ENCODE peak calls at places on chromosomes 2 and 18, in five cellular contexts. One of them, this sample, is unnamed.

GRCh38 chr2:174787485-174788205 is 23.4 kb upstream of the CHRNA1 start:
- DNase-seq in EL: peak
- DNase-seq in ACHN: peak
- DNase-seq in non-pigmented ciliary epithelial cell: peak
- DNase-seq in stimulated activated CD8-positive, alpha-beta memory T cell treated with anti-CD3 and anti-CD28 coated beads, Interleukin-4, amount 100 ng/mL, for 4 hours: no peak
- DNase-seq in this sample: peak

GRCh38 chr2:215771241-215771640 is 242.1 kb downstream of the MREG start:
- DNase-seq in ACHN: no peak
- DNase-seq in stimulated activated CD8-positive, alpha-beta memory T cell treated with anti-CD3 and anti-CD28 coated beads, Interleukin-4, amount 100 ng/mL, for 4 hours: no peak
- DNase-seq in EL: no peak
- DNase-seq in non-pigmented ciliary epithelial cell: no peak
- DNase-seq in this sample: no peak

GRCh38 chr2:172328103-172328835 is 99.1 kb upstream of the ITGA6 start:
- DNase-seq in ACHN: no peak
- DNase-seq in EL: no peak
- DNase-seq in non-pigmented ciliary epithelial cell: no peak
- DNase-seq in stimulated activated CD8-positive, alpha-beta memory T cell treated with anti-CD3 and anti-CD28 coated beads, Interleukin-4, amount 100 ng/mL, for 4 hours: no peak
- DNase-seq in this sample: no peak

GRCh38 chr2:235461763-235462414 is 32.0 kb upstream of the AGAP1 start:
- DNase-seq in stimulated activated CD8-positive, alpha-beta memory T cell treated with anti-CD3 and anti-CD28 coated beads, Interleukin-4, amount 100 ng/mL, for 4 hours: no peak
- DNase-seq in non-pigmented ciliary epithelial cell: no peak
- DNase-seq in ACHN: no peak
- DNase-seq in EL: no peak
- DNase-seq in this sample: no peak

GRCh38 chr2:28356095-28356911 is 36.4 kb upstream of the FOSL2 start:
- DNase-seq in ACHN: no peak
- DNase-seq in EL: peak
- DNase-seq in non-pigmented ciliary epithelial cell: no peak
- DNase-seq in stimulated activated CD8-positive, alpha-beta memory T cell treated with anti-CD3 and anti-CD28 coated beads, Interleukin-4, amount 100 ng/mL, for 4 hours: no peak
- DNase-seq in this sample: peak

GRCh38 chr2:31674446-31674845 is 93.7 kb upstream of the SRD5A2 start:
- DNase-seq in ACHN: no peak
- DNase-seq in EL: no peak
- DNase-seq in stimulated activated CD8-positive, alpha-beta memory T cell treated with anti-CD3 and anti-CD28 coated beads, Interleukin-4, amount 100 ng/mL, for 4 hours: no peak
- DNase-seq in non-pigmented ciliary epithelial cell: no peak
- DNase-seq in this sample: no peak

GRCh38 chr2:20578895-20579825 is 71.7 kb downstream of the HS1BP3 start:
- DNase-seq in EL: peak
- DNase-seq in non-pigmented ciliary epithelial cell: peak
- DNase-seq in stimulated activated CD8-positive, alpha-beta memory T cell treated with anti-CD3 and anti-CD28 coated beads, Interleukin-4, amount 100 ng/mL, for 4 hours: no peak
- DNase-seq in ACHN: peak
- DNase-seq in this sample: peak

GRCh38 chr2:239765911-239766310 is 259.2 kb downstream of the NDUFA10 start:
- DNase-seq in ACHN: no peak
- DNase-seq in stimulated activated CD8-positive, alpha-beta memory T cell treated with anti-CD3 and anti-CD28 coated beads, Interleukin-4, amount 100 ng/mL, for 4 hours: no peak
- DNase-seq in EL: no peak
- DNase-seq in non-pigmented ciliary epithelial cell: no peak
- DNase-seq in this sample: no peak

GRCh38 chr18:35289293-35290069 is 548 bp downstream of the ZSCAN30 start:
- DNase-seq in stimulated activated CD8-positive, alpha-beta memory T cell treated with anti-CD3 and anti-CD28 coated beads, Interleukin-4, amount 100 ng/mL, for 4 hours: no peak
- DNase-seq in ACHN: peak
- DNase-seq in EL: peak
- DNase-seq in non-pigmented ciliary epithelial cell: no peak
- DNase-seq in this sample: no peak

GRCh38 chr2:53970095-53970897 is 497 bp downstream of the PSME4 start:
- DNase-seq in EL: peak
- DNase-seq in stimulated activated CD8-positive, alpha-beta memory T cell treated with anti-CD3 and anti-CD28 coated beads, Interleukin-4, amount 100 ng/mL, for 4 hours: no peak
- DNase-seq in non-pigmented ciliary epithelial cell: no peak
- DNase-seq in ACHN: peak
- DNase-seq in this sample: peak

GRCh38 chr2:200235533-200235932 is 71.0 kb upstream of the SPATS2L start:
- DNase-seq in non-pigmented ciliary epithelial cell: no peak
- DNase-seq in ACHN: no peak
- DNase-seq in stimulated activated CD8-positive, alpha-beta memory T cell treated with anti-CD3 and anti-CD28 coated beads, Interleukin-4, amount 100 ng/mL, for 4 hours: no peak
- DNase-seq in EL: no peak
- DNase-seq in this sample: no peak

GRCh38 chr2:145652546-145652945 is 1132.6 kb upstream of the ZEB2 start:
- DNase-seq in stimulated activated CD8-positive, alpha-beta memory T cell treated with anti-CD3 and anti-CD28 coated beads, Interleukin-4, amount 100 ng/mL, for 4 hours: no peak
- DNase-seq in ACHN: no peak
- DNase-seq in EL: no peak
- DNase-seq in non-pigmented ciliary epithelial cell: no peak
- DNase-seq in this sample: no peak

GRCh38 chr2:177161741-177162440 is 50.7 kb upstream of the HNRNPA3 start:
- DNase-seq in ACHN: peak
- DNase-seq in non-pigmented ciliary epithelial cell: no peak
- DNase-seq in EL: peak
- DNase-seq in stimulated activated CD8-positive, alpha-beta memory T cell treated with anti-CD3 and anti-CD28 coated beads, Interleukin-4, amount 100 ng/mL, for 4 hours: no peak
- DNase-seq in this sample: peak

GRCh38 chr2:59073257-59073656 is 832.1 kb upstream of the FANCL start:
- DNase-seq in ACHN: no peak
- DNase-seq in non-pigmented ciliary epithelial cell: no peak
- DNase-seq in stimulated activated CD8-positive, alpha-beta memory T cell treated with anti-CD3 and anti-CD28 coated beads, Interleukin-4, amount 100 ng/mL, for 4 hours: no peak
- DNase-seq in EL: no peak
- DNase-seq in this sample: no peak

GRCh38 chr2:108215794-108216211 is 24.0 kb upstream of the SULT1C3 start:
- DNase-seq in EL: peak
- DNase-seq in non-pigmented ciliary epithelial cell: no peak
- DNase-seq in stimulated activated CD8-positive, alpha-beta memory T cell treated with anti-CD3 and anti-CD28 coated beads, Interleukin-4, amount 100 ng/mL, for 4 hours: no peak
- DNase-seq in ACHN: peak
- DNase-seq in this sample: peak

GRCh38 chr2:191804711-191805230 is 42.1 kb downstream of the CAVIN2 start:
- DNase-seq in stimulated activated CD8-positive, alpha-beta memory T cell treated with anti-CD3 and anti-CD28 coated beads, Interleukin-4, amount 100 ng/mL, for 4 hours: no peak
- DNase-seq in non-pigmented ciliary epithelial cell: no peak
- DNase-seq in ACHN: no peak
- DNase-seq in EL: no peak
- DNase-seq in this sample: no peak

GRCh38 chr18:79962835-79963657 is 1.4 kb upstream of the HSBP1L1 start:
- DNase-seq in non-pigmented ciliary epithelial cell: no peak
- DNase-seq in stimulated activated CD8-positive, alpha-beta memory T cell treated with anti-CD3 and anti-CD28 coated beads, Interleukin-4, amount 100 ng/mL, for 4 hours: no peak
- DNase-seq in ACHN: no peak
- DNase-seq in EL: no peak
- DNase-seq in this sample: no peak

GRCh38 chr2:72533767-72534166 is 292.1 kb downstream of the EXOC6B start:
- DNase-seq in EL: peak
- DNase-seq in ACHN: peak
- DNase-seq in stimulated activated CD8-positive, alpha-beta memory T cell treated with anti-CD3 and anti-CD28 coated beads, Interleukin-4, amount 100 ng/mL, for 4 hours: no peak
- DNase-seq in non-pigmented ciliary epithelial cell: no peak
- DNase-seq in this sample: no peak

GRCh38 chr18:26963292-26963691 is 97.8 kb upstream of the AQP4 start:
- DNase-seq in non-pigmented ciliary epithelial cell: no peak
- DNase-seq in ACHN: no peak
- DNase-seq in EL: no peak
- DNase-seq in stimulated activated CD8-positive, alpha-beta memory T cell treated with anti-CD3 and anti-CD28 coated beads, Interleukin-4, amount 100 ng/mL, for 4 hours: no peak
- DNase-seq in this sample: no peak

GRCh38 chr2:231228223-231228622 is 29.8 kb downstream of the ARMC9 start:
- DNase-seq in EL: no peak
- DNase-seq in ACHN: peak
- DNase-seq in non-pigmented ciliary epithelial cell: no peak
- DNase-seq in stimulated activated CD8-positive, alpha-beta memory T cell treated with anti-CD3 and anti-CD28 coated beads, Interleukin-4, amount 100 ng/mL, for 4 hours: no peak
- DNase-seq in this sample: no peak

GRCh38 chr2:45191972-45192371 is 182.7 kb upstream of the SIX2 start:
- DNase-seq in ACHN: no peak
- DNase-seq in non-pigmented ciliary epithelial cell: no peak
- DNase-seq in stimulated activated CD8-positive, alpha-beta memory T cell treated with anti-CD3 and anti-CD28 coated beads, Interleukin-4, amount 100 ng/mL, for 4 hours: no peak
- DNase-seq in EL: no peak
- DNase-seq in this sample: no peak

GRCh38 chr2:128603411-128603924 is 284.8 kb upstream of the HS6ST1 start:
- DNase-seq in ACHN: no peak
- DNase-seq in non-pigmented ciliary epithelial cell: no peak
- DNase-seq in stimulated activated CD8-positive, alpha-beta memory T cell treated with anti-CD3 and anti-CD28 coated beads, Interleukin-4, amount 100 ng/mL, for 4 hours: no peak
- DNase-seq in EL: no peak
- DNase-seq in this sample: no peak

GRCh38 chr2:20619624-20620024 is 31.3 kb downstream of the HS1BP3 start:
- DNase-seq in stimulated activated CD8-positive, alpha-beta memory T cell treated with anti-CD3 and anti-CD28 coated beads, Interleukin-4, amount 100 ng/mL, for 4 hours: no peak
- DNase-seq in non-pigmented ciliary epithelial cell: no peak
- DNase-seq in EL: peak
- DNase-seq in ACHN: no peak
- DNase-seq in this sample: no peak

GRCh38 chr2:229566380-229566779 is 148.0 kb downstream of the DNER start:
- DNase-seq in non-pigmented ciliary epithelial cell: no peak
- DNase-seq in stimulated activated CD8-positive, alpha-beta memory T cell treated with anti-CD3 and anti-CD28 coated beads, Interleukin-4, amount 100 ng/mL, for 4 hours: no peak
- DNase-seq in ACHN: no peak
- DNase-seq in EL: no peak
- DNase-seq in this sample: no peak